ENCODE peak calls at places on chromosomes 3 and 15, in six cellular contexts. Z is GM23338, T is GM12878, R is HCT116, U is A549, M is SK-N-SH. Y is an unnamed sample.

GRCh38 chr3:52402101-52402521 is 42.8 kb downstream of the SEMA3G start:
- DNase-seq in R (no peak), T (no peak), M (no peak), Z (no peak), U (no peak), Y (no peak)

GRCh38 chr15:31268911-31269784 is 57.5 kb upstream of the KLF13 start:
- DNase-seq in M (no peak), Z (no peak), U (no peak), R (no peak), T (no peak), Y (no peak)

GRCh38 chr15:52790166-52790708 is at the start of gene ONECUT1:
- DNase-seq in Z (peak; percentile 79), M (peak; percentile 92), R (no peak), T (no peak), U (peak; percentile 63), Y (no peak)

GRCh38 chr3:31181661-31182060 is 287.2 kb upstream of the GADL1 start:
- DNase-seq in U (no peak), R (no peak), M (no peak), T (no peak), Z (no peak), Y (no peak)

GRCh38 chr3:144877356-144877755 is 905.7 kb downstream of the DIPK2A start:
- DNase-seq in M (no peak), T (no peak), Z (no peak), U (no peak), R (no peak), Y (no peak)

GRCh38 chr3:88180398-88180999 is 30.7 kb downstream of the C3orf38 start:
- DNase-seq in Z (peak; percentile 65), T (peak; percentile 27), U (peak; percentile 66), M (peak; percentile 7), R (peak; percentile 10), Y (peak; percentile 36)

GRCh38 chr15:100108346-100108745 is 233.4 kb downstream of the ADAMTS17 start:
- DNase-seq in U (no peak), Z (no peak), M (no peak), T (no peak), R (no peak), Y (no peak)

GRCh38 chr15:79635149-79635771 is 203.1 kb downstream of the MINAR1 start:
- DNase-seq in Z (no peak), M (no peak), R (no peak), U (peak; percentile 65), T (no peak), Y (no peak)

GRCh38 chr15:71252036-71252898 is 137.0 kb downstream of the THSD4 start:
- DNase-seq in R (peak; percentile 83), Z (no peak), T (no peak), M (peak; percentile 62), U (peak; percentile 96), Y (no peak)

GRCh38 chr3:16633948-16634347 is 28.7 kb upstream of the DAZL start:
- DNase-seq in R (no peak), Z (no peak), T (peak; percentile 16), M (no peak), U (no peak), Y (no peak)

GRCh38 chr3:64501298-64501906 is 186.4 kb downstream of the ADAMTS9 start:
- DNase-seq in Z (no peak), U (peak; percentile 51), M (no peak), T (no peak), R (no peak), Y (no peak)

GRCh38 chr3:46065294-46065705 is 38.0 kb upstream of the XCR1 start:
- DNase-seq in U (no peak), T (peak; percentile 56), M (peak; percentile 17), Z (no peak), R (peak; percentile 33), Y (no peak)

GRCh38 chr3:70749122-70749521 is 436.7 kb upstream of the MDFIC2 start:
- DNase-seq in U (no peak), R (no peak), Z (no peak), M (no peak), T (no peak), Y (no peak)

GRCh38 chr15:71800835-71801745 is 9.3 kb upstream of the NR2E3 start:
- DNase-seq in T (no peak), Z (peak; percentile 82), M (peak; percentile 72), U (peak; percentile 96), R (peak; percentile 56), Y (peak; percentile 64)

GRCh38 chr15:58401991-58402649 is 29.7 kb upstream of the LIPC start:
- DNase-seq in T (no peak), U (no peak), R (no peak), Z (no peak), M (no peak), Y (no peak)

GRCh38 chr3:77179762-77180161 is 139.9 kb downstream of the ROBO2 start:
- DNase-seq in M (no peak), R (no peak), U (no peak), Z (peak; percentile 9), T (no peak), Y (no peak)

GRCh38 chr3:160150525-160150924 is 74.7 kb upstream of the C3orf80 start:
- DNase-seq in Z (no peak), R (no peak), U (no peak), T (no peak), M (no peak), Y (no peak)

GRCh38 chr3:57252404-57252803 is 24.9 kb downstream of the APPL1 start:
- DNase-seq in M (no peak), T (no peak), Z (no peak), R (no peak), U (no peak), Y (no peak)

GRCh38 chr3:44862221-44862637 is 517 bp downstream of the TMEM42 start:
- DNase-seq in Z (peak; percentile 63), U (peak; percentile 22), M (no peak), T (no peak), R (no peak), Y (no peak)

GRCh38 chr3:188819939-188820338 is 351.8 kb upstream of the TPRG1 start:
- DNase-seq in Z (no peak), R (no peak), U (no peak), M (no peak), T (no peak), Y (no peak)

GRCh38 chr15:32029862-32030781 is at the start of gene CHRNA7:
- DNase-seq in M (peak; percentile 94), R (peak; percentile 33), U (peak; percentile 63), Z (peak; percentile 86), T (no peak), Y (no peak)

GRCh38 chr3:32960404-32961160 is 9.1 kb downstream of the CCR4 start:
- DNase-seq in U (no peak), Z (no peak), M (no peak), T (no peak), R (no peak), Y (no peak)

GRCh38 chr3:64295594-64295993 is 70.3 kb upstream of the PRICKLE2 start:
- DNase-seq in U (peak; percentile 5), Z (no peak), M (no peak), R (no peak), T (no peak), Y (no peak)

GRCh38 chr3:169305460-169305859 is 358.1 kb downstream of the MECOM start:
- DNase-seq in Z (no peak), M (no peak), U (no peak), T (no peak), R (no peak), Y (no peak)

GRCh38 chr15:45550436-45550835 is 27.9 kb upstream of the SLC30A4 start:
- DNase-seq in U (no peak), M (no peak), T (no peak), Z (no peak), R (no peak), Y (no peak)

GRCh38 chr3:133437391-133438093 is 37.7 kb downstream of the BFSP2 start:
- DNase-seq in M (peak; percentile 77), R (no peak), Z (peak; percentile 27), U (peak; percentile 68), T (no peak), Y (no peak)

GRCh38 chr3:38454884-38455638 is 1.4 kb downstream of the ACVR2B start:
- DNase-seq in R (no peak), T (no peak), Z (peak; percentile 89), M (peak; percentile 96), U (peak; percentile 54), Y (no peak)

GRCh38 chr3:167198949-167199348 is 181.1 kb downstream of the ZBBX start:
- DNase-seq in U (no peak), Z (no peak), M (no peak), R (no peak), T (peak; percentile 3), Y (no peak)

DNA sequence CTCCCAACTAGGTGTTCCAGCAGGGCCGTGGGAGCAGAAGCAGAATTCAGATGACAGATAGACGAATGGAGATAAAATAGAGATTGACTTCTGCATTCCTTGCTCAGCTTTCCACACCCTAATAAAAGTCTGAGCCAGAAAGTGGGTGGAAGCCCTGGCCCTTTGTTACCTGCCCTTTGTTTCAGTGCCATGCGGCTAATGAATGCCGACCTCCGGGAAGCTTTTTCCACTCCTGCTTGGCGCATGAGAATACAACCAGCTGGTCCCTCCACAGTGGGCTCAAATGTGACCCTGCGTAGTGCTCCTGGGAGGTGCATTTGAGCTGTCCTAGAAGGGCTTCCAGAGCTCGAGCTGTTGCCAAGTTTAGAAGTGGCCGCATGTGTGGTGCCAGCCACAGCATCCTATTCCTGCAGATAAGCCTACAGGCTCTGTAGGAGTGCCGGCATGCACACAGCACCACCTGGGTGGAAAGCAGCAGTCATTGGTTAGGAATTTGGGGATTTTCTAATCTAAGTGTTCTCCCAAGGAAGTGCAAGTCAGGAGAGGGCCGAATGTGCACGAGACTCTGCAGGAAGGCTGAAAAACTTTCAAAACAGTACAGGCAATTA is 94.6 kb downstream of the SLCO3A1 start:
- DNase-seq in T (no peak), Z (peak; percentile 64), R (no peak), M (no peak), U (peak; percentile 55), Y (no peak)
- H3K4me1 ChIP-seq in T (no peaks in the 10 kb centered on the region), Z (peaks cover 38% of the 10 kb centered on the region), R (peaks cover 14% of the 10 kb centered on the region), M (peaks cover 10% of the 10 kb centered on the region), U (peaks cover 46% of the 10 kb centered on the region), Y (peaks cover 26% of the 10 kb centered on the region)

GRCh38 chr3:157543491-157544035 is 40.3 kb upstream of the VEPH1 start:
- DNase-seq in Z (no peak), R (no peak), U (no peak), T (no peak), M (no peak), Y (no peak)
- H3K4me3 ChIP-seq in Z (peak overlapping the region; percentile 67), R (no peak overlapping the region), U (peak overlapping the region; percentile 59), T (no peak overlapping the region), M (peak overlapping the region; percentile 57), Y (peak overlapping the region; percentile 43)

DNA sequence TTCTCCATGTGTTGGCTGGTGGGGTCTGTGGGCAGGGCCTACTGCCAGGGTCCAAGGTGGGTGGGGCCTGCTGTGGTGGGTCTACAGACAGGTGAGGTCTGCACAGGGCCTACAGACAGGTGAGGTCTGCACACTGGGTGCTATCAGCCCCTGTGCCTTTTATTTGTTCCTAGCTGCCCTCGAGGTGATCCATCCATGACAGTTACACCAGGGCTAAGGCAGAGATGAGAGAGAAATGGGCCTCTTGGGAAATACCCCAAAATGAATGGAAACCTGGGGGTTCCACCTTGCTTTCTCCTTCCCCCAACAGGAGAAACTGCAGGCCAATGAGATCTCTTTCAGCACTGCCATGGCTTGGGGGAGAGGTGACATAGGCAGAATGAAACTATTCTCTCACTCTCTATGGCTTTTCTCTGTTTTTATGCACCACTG is 36.4 kb downstream of the CFAP100 start:
- DNase-seq in R (no peak), M (no peak), T (peak; percentile 59), U (no peak), Z (no peak), Y (no peak)
- TF ChIP-seq REST in R (no peak), M (no peak), T (no peak), U (no peak), Z (no peak), Y (no peak)

DNA sequence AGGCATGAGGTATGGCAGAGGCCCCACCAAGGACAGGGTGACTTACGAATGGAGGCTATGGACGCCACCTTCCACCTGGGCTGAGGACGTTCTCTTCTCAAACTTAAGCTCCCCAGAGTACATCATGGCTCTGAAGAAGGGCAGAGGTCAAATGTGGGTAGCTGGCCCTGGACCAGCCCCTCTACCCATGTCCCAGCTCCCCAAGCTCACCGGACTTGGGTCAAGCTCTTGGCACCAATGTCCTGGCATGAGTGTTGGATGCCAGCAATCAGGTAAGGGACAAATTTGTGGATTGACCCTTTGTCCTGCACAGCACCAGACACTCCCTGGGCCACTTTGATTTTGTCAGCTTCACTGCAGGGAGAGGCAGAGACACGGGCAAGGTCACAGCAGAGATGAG is 2.5 kb downstream of the NDUFAF3 start:
- DNase-seq in R (no peak), M (no peak), T (no peak), Z (no peak), U (no peak), Y (no peak)
- H3K4me1 ChIP-seq in R (peaks cover 59% of the 10 kb centered on the region), M (peaks cover 10% of the 10 kb centered on the region), T (peaks cover 16% of the 10 kb centered on the region), Z (peaks cover 24% of the 10 kb centered on the region), U (peaks cover 31% of the 10 kb centered on the region), Y (peaks cover 34% of the 10 kb centered on the region)

Y was measured in Panc1.